ENCODE peak calls at places on chromosome 9, in four cellular contexts. X is posterior cingulate gyrus, L is T-cell, W is HuH-7. M is an unnamed sample.

GRCh38 chr9:76365028-76365427 is 29.2 kb downstream of the RFK start:
- DNase-seq in W (no peak), L (no peak), X (no peak), M (no peak)

GRCh38 chr9:22165144-22165543 is 156.0 kb upstream of the CDKN2B start:
- DNase-seq in X (no peak), L (no peak), W (no peak), M (no peak)

GRCh38 chr9:93354451-93354850 is 97.0 kb upstream of the FAM120A start:
- DNase-seq in W (no peak), L (no peak), X (no peak), M (no peak)

GRCh38 chr9:111691686-111692329 is 30.4 kb downstream of the GNG10 start:
- DNase-seq in X (no peak), L (no peak), W (peak), M (peak)

GRCh38 chr9:6566409-6567139 is 79.0 kb downstream of the GLDC start:
- DNase-seq in L (no peak), X (no peak), W (no peak), M (peak)

GRCh38 chr9:113645224-113645971 is 181.9 kb downstream of the RGS3 start:
- DNase-seq in L (no peak), W (no peak), X (no peak), M (no peak)

GRCh38 chr9:35553670-35554543 is 51.2 kb upstream of the TESK1 start:
- DNase-seq in X (no peak), W (peak), L (no peak), M (peak)

GRCh38 chr9:72315089-72315509 is 49.9 kb downstream of the ZFAND5 start:
- DNase-seq in W (no peak), X (peak), L (no peak), M (peak)

GRCh38 chr9:27625751-27626628 is 52.7 kb upstream of the C9orf72 start:
- DNase-seq in W (no peak), X (no peak), L (no peak), M (no peak)

GRCh38 chr9:100575765-100576368 is 2.0 kb upstream of the CAVIN4 start:
- DNase-seq in W (no peak), X (no peak), L (no peak), M (no peak)

GRCh38 chr9:94212091-94212490 is 47.0 kb upstream of the ZNF169 start:
- DNase-seq in L (no peak), W (no peak), X (no peak), M (no peak)

GRCh38 chr9:92140074-92140753 is 25.0 kb upstream of the SPTLC1 start:
- DNase-seq in X (peak), W (peak), L (peak), M (peak)

GRCh38 chr9:113293285-113293874 is 9.8 kb downstream of the RNF183 start:
- DNase-seq in L (no peak), W (no peak), X (no peak), M (no peak)

GRCh38 chr9:122348791-122349190 is 22.0 kb upstream of the PTGS1 start:
- DNase-seq in X (no peak), L (no peak), W (no peak), M (no peak)

GRCh38 chr9:89619739-89620138 is 14.9 kb downstream of the GADD45G start:
- DNase-seq in L (no peak), W (no peak), X (no peak), M (no peak)

GRCh38 chr9:106092083-106092482 is 397.7 kb downstream of the TMEM38B start:
- DNase-seq in W (no peak), L (no peak), X (no peak), M (no peak)

GRCh38 chr9:6759114-6759977 is 1.6 kb downstream of the KDM4C start:
- DNase-seq in X (no peak), L (peak), W (no peak), M (peak)

GRCh38 chr9:6923081-6923480 is 165.3 kb downstream of the KDM4C start:
- DNase-seq in L (no peak), X (no peak), W (no peak), M (no peak)

GRCh38 chr9:114154597-114155102 is 687 bp upstream of the COL27A1 start:
- DNase-seq in W (no peak), X (no peak), L (no peak), M (no peak)

GRCh38 chr9:137543237-137543963 is 6.8 kb downstream of the PNPLA7 start:
- DNase-seq in X (no peak), W (no peak), L (no peak), M (no peak)

GRCh38 chr9:110936719-110937452 is 101.4 kb downstream of the LPAR1 start:
- DNase-seq in X (no peak), L (no peak), W (no peak), M (no peak)

GRCh38 chr9:15416880-15417279 is 5.8 kb upstream of the SNAPC3 start:
- DNase-seq in X (no peak), W (peak), L (peak), M (peak)

GRCh38 chr9:135951889-135952663 is 9.1 kb downstream of the UBAC1 start:
- DNase-seq in L (no peak), X (no peak), W (peak), M (no peak)

GRCh38 chr9:98942906-98943681 is 613 bp upstream of the COL15A1 start:
- DNase-seq in L (no peak), W (no peak), X (no peak), M (no peak)

GRCh38 chr9:127575875-127576778 is 36.0 kb upstream of the STXBP1 start:
- DNase-seq in L (no peak), W (peak), X (no peak), M (peak)

GRCh38 chr9:95017062-95017461 is 290.6 kb downstream of the AOPEP start:
- DNase-seq in X (no peak), L (no peak), W (no peak), M (no peak)

GRCh38 chr9:121266906-121267650 is 884 bp upstream of the GSN start:
- DNase-seq in X (no peak), W (no peak), L (no peak), M (no peak)

GRCh38 chr9:132531187-132531586 is 51.2 kb upstream of the BARHL1 start:
- DNase-seq in L (no peak), W (no peak), X (no peak), M (no peak)

GRCh38 chr9:4238522-4238921 is 61.3 kb downstream of the GLIS3 start:
- DNase-seq in W (no peak), X (no peak), L (no peak), M (no peak)

GRCh38 chr9:81534138-81534865 is 155.0 kb downstream of the TLE1 start:
- DNase-seq in X (no peak), L (no peak), W (no peak), M (peak)

GRCh38 chr9:16202221-16202620 is 649.4 kb downstream of the CCDC171 start:
- DNase-seq in X (no peak), L (no peak), W (no peak), M (no peak)

GRCh38 chr9:107929439-107929838 is 439.9 kb upstream of the KLF4 start:
- DNase-seq in L (no peak), X (no peak), W (no peak), M (no peak)

GRCh38 chr9:90805006-90805993 is 3.7 kb downstream of the SYK start:
- DNase-seq in W (no peak), L (no peak), X (no peak), M (no peak)

GRCh38 chr9:13513262-13513661 is 233.8 kb upstream of the MPDZ start:
- DNase-seq in X (no peak), W (no peak), L (no peak), M (no peak)

GRCh38 chr9:126317513-126317912 is 9.1 kb upstream of the MVB12B start:
- DNase-seq in W (no peak), L (no peak), X (no peak), M (no peak)

GRCh38 chr9:109806506-109807115 is 26.6 kb downstream of the PALM2AKAP2 start:
- DNase-seq in W (no peak), X (no peak), L (no peak), M (no peak)

GRCh38 chr9:18594837-18595236 is 120.9 kb downstream of the ADAMTSL1 start:
- DNase-seq in X (no peak), L (no peak), W (no peak), M (no peak)